ENCODE peak calls at places on chromosomes 4 and X, in seven cellular contexts. P is H9; Q is CD8-positive, alpha-beta T cell; O is astrocyte; S is tibial artery; H is transverse colon; G is pancreas. F is an unnamed sample.

GRCh38 chr4:128974203-128974602 is 119.1 kb downstream of the SCLT1 start:
- DNase-seq in P (no peak), Q (no peak), O (peak; percentile 42), S (no peak), H (no peak), G (no peak), F (no peak)

GRCh38 chr4:140427919-140428471 is 547 bp upstream of the CLGN start:
- DNase-seq in P (no peak), Q (no peak), O (no peak), S (no peak), H (no peak), G (peak; percentile 35), F (no peak)

GRCh38 chrX:40261955-40262596 is 164.3 kb upstream of the BCOR start:
- DNase-seq in P (no peak), Q (no peak), O (no peak), S (no peak), H (no peak), G (no peak), F (no peak)

GRCh38 chr4:183185018-183185417 is 86.0 kb downstream of the WWC2 start:
- DNase-seq in P (no peak), Q (no peak), O (peak; percentile 97), S (no peak), H (no peak), G (no peak), F (no peak)

GRCh38 chr4:159655547-159655946 is 552.7 kb downstream of the RAPGEF2 start:
- DNase-seq in P (no peak), Q (no peak), O (peak; percentile 99), S (no peak), H (no peak), G (no peak), F (no peak)

GRCh38 chr4:5458676-5459075 is 249.7 kb downstream of the EVC2 start:
- DNase-seq in P (no peak), Q (no peak), O (no peak), S (no peak), H (no peak), G (no peak), F (no peak)

GRCh38 chrX:130555341-130555740 is 153.6 kb downstream of the RBMX2 start:
- DNase-seq in P (no peak), Q (no peak), O (no peak), S (no peak), H (no peak), G (no peak), F (no peak)

GRCh38 chr4:37762294-37763163 is 64.0 kb upstream of the PGM2 start:
- DNase-seq in P (peak; percentile 36), Q (no peak), O (no peak), S (no peak), H (no peak), G (no peak), F (no peak)

GRCh38 chrX:110853610-110854009 is 58.0 kb upstream of the CHRDL1 start:
- DNase-seq in P (peak; percentile 52), Q (no peak), O (peak; percentile 5), S (no peak), H (no peak), G (peak; percentile 40), F (no peak)

GRCh38 chrX:71178908-71179307 is 34.3 kb downstream of the NLGN3 start:
- DNase-seq in P (peak; percentile 47), Q (peak; percentile 10), O (peak; percentile 37), S (peak; percentile 31), H (peak; percentile 56), G (peak; percentile 66), F (peak; percentile 68)

GRCh38 chrX:135410861-135411627 is 10.7 kb upstream of the SMIM10L2A start:
- DNase-seq in P (no peak), Q (no peak), O (no peak), S (no peak), H (no peak), G (no peak), F (no peak)

GRCh38 chrX:44433556-44433955 is 90.1 kb upstream of the EFHC2 start:
- DNase-seq in P (no peak), Q (no peak), O (peak; percentile 50), S (no peak), H (no peak), G (no peak), F (no peak)

GRCh38 chrX:1582686-1583437 is 8.5 kb upstream of the AKAP17A start:
- DNase-seq in P (no peak), Q (peak; percentile 27), O (peak; percentile 18), S (no peak), H (no peak), G (no peak), F (no peak)

GRCh38 chrX:136156560-136157117 is 9.3 kb downstream of the FHL1 start:
- DNase-seq in P (no peak), Q (no peak), O (no peak), S (no peak), H (no peak), G (no peak), F (no peak)

GRCh38 chrX:154593201-154593600 is 8.3 kb downstream of the CTAG1A start:
- DNase-seq in P (no peak), Q (no peak), O (no peak), S (no peak), H (no peak), G (no peak), F (no peak)

GRCh38 chr4:1823545-1823932 is 30.4 kb downstream of the FGFR3 start:
- DNase-seq in P (no peak), Q (no peak), O (no peak), S (no peak), H (no peak), G (no peak), F (no peak)

GRCh38 chr4:113762061-113762850 is 718 bp upstream of the CAMK2D start:
- DNase-seq in P (peak; percentile 98), Q (peak; percentile 96), O (peak; percentile 99), S (peak; percentile 100), H (peak; percentile 99), G (peak; percentile 98), F (peak; percentile 97)

GRCh38 chr4:113761682-113762060 is at the start of gene CAMK2D:
- DNase-seq in P (peak; percentile 67), Q (peak; percentile 68), O (peak; percentile 86), S (peak; percentile 88), H (peak; percentile 90), G (peak; percentile 82), F (peak; percentile 93)

GRCh38 chr4:113760852-113761681 is 471 bp downstream of the CAMK2D start:
- DNase-seq in P (peak; percentile 54), Q (no peak), O (peak; percentile 60), S (peak; percentile 84), H (peak; percentile 84), G (peak; percentile 73), F (peak; percentile 88)

GRCh38 chr4:113764720-113765264 is 3.3 kb upstream of the CAMK2D start:
- DNase-seq in P (no peak), Q (no peak), O (no peak), S (no peak), H (no peak), G (no peak), F (no peak)

GRCh38 chr4:113762851-113763172 is 1.3 kb upstream of the CAMK2D start:
- DNase-seq in P (no peak), Q (no peak), O (no peak), S (no peak), H (no peak), G (no peak), F (no peak)
- TF ChIP-seq CTCF in P (no peak), Q (no peak), O (no peak), S (no peak), H (no peak), G (no peak), F (no peak)

DNA sequence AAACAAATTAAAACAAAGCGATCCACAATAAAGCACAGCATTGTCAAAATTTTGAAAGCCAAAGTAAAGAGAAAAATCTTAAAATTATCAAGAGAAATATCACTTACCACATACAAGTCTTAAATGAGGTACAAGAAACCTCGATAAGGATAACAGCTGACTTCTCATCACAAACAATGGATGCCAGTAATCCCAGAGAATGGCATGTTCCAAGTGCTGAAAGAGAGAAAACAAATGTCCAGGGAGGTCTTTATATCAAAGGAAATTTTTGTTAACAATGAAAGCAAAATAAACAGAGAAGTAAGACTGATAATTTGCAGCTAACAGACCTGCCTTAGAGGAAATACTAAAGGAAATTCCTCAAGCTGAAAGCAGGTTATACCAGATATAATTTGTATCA is 460.4 kb upstream of the HS3ST1 start:
- DNase-seq in P (no peak), Q (no peak), O (no peak), S (no peak), H (no peak), G (no peak), F (no peak)
- H3K9me3 ChIP-seq in P (no peaks in the 10 kb centered on the region), Q (no peaks in the 10 kb centered on the region), O (no peaks in the 10 kb centered on the region), S (no peaks in the 10 kb centered on the region), H (no peaks in the 10 kb centered on the region), G (no peaks in the 10 kb centered on the region), F (no peaks in the 10 kb centered on the region)

DNA sequence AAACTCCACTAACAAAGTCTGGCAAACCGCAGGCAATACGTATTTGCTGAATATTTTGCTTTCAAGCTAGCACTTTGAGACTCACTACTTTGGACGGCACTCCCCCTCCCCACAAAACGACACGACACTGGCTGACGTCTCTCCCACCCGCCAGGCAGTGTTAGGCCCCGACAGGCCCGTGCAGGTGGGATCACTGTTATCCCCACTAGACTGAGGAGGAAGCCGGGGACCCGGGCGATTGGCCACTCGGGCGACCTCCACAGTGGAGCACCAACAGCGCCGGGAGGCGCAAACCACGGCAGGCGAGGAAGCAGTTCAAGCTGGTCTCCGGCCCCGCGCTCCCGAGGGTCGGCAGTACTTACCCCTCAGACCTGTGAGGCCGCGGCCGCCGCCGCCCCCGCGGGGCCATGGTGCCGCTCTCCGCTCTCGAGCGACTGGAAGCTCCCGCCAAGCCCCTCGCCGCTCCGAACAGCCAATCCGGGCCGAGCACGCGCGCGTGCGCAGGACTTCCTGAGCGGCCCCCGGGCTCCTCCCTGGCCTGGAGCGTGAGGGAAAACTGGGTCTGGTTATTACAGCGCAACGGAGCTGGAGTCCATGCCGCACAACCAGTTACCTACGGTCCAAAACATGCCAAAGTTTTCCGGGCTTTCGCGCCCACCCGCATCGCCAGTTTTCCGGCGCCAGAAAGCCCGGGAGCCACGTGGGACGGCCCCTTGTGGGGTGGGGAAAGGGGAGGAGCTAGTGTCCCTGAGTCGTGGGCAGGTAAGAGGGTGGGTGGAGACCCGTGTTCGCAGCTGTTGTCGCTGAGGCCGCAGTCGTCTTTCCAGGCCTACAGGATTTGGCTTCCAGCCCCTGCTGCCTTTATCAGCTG is at the start of gene CENPU:
- DNase-seq in P (peak; percentile 99), Q (peak; percentile 94), O (peak; percentile 98), S (peak; percentile 93), H (peak; percentile 97), G (peak; percentile 98), F (peak; percentile 97)
- TF ChIP-seq CTCF in P (no peak), Q (no peak), O (no peak), S (no peak), H (no peak), G (no peak), F (no peak)

GRCh38 chr4:8032381-8032780 is 92.7 kb upstream of the AFAP1 start:
- DNase-seq in P (no peak), Q (no peak), O (no peak), S (no peak), H (no peak), G (no peak), F (no peak)

GRCh38 chr4:8028884-8029568 is 89.4 kb upstream of the AFAP1 start:
- DNase-seq in P (no peak), Q (no peak), O (no peak), S (no peak), H (no peak), G (no peak), F (no peak)

GRCh38 chr4:8028368-8028767 is 88.7 kb upstream of the AFAP1 start:
- DNase-seq in P (no peak), Q (no peak), O (no peak), S (no peak), H (no peak), G (no peak), F (no peak)

GRCh38 chr4:8029689-8030088 is 90.0 kb upstream of the AFAP1 start:
- DNase-seq in P (no peak), Q (no peak), O (no peak), S (no peak), H (no peak), G (no peak), F (no peak)

GRCh38 chr4:8030121-8030781 is 90.6 kb upstream of the AFAP1 start:
- DNase-seq in P (no peak), Q (no peak), O (no peak), S (no peak), H (no peak), G (no peak), F (no peak)
- H3K9me3 ChIP-seq in P (no peaks in the 10 kb centered on the region), Q (no peaks in the 10 kb centered on the region), O (no peaks in the 10 kb centered on the region), S (no peaks in the 10 kb centered on the region), H (no peaks in the 10 kb centered on the region), G (no peaks in the 10 kb centered on the region), F (no peaks in the 10 kb centered on the region)

F was measured in mucosa of descending colon.